ENCODE peak calls at places on chromosomes 2 and 18, in five cellular contexts. H is ovary, E is nephron progenitor cell, N is left ventricle myocardium inferior, F is Caco-2. Z is an unnamed sample.

GRCh38 chr2:120299561-120299960 is 46.4 kb upstream of the INHBB start:
- DNase-seq in E (no peak), N (no peak), F (no peak), H (no peak), Z (no peak)

GRCh38 chr18:22872894-22873537 is 60.1 kb upstream of the RBBP8 start:
- DNase-seq in H (no peak), F (no peak), N (no peak), E (no peak), Z (no peak)

GRCh38 chr18:31241900-31242409 is 76.0 kb upstream of the DSG1 start:
- DNase-seq in N (no peak), H (no peak), F (peak; percentile 77), E (peak; percentile 68), Z (peak; percentile 85)

GRCh38 chr2:201715459-201715858 is 17.0 kb upstream of the MPP4 start:
- DNase-seq in N (no peak), E (no peak), F (peak; percentile 66), H (no peak), Z (no peak)

GRCh38 chr18:13256444-13257305 is 38.1 kb downstream of the LDLRAD4 start:
- DNase-seq in N (no peak), F (no peak), E (no peak), H (no peak), Z (no peak)

GRCh38 chr2:26246818-26247217 is 2.1 kb downstream of the HADHB start:
- DNase-seq in H (no peak), N (peak; percentile 40), E (no peak), F (no peak), Z (no peak)

GRCh38 chr2:9462872-9463697 is 11.3 kb upstream of the IAH1 start:
- DNase-seq in N (no peak), H (no peak), F (no peak), E (no peak), Z (no peak)

GRCh38 chr2:200394045-200394444 is 87.6 kb downstream of the SPATS2L start:
- DNase-seq in E (no peak), H (no peak), F (no peak), N (no peak), Z (no peak)

GRCh38 chr2:13240789-13241487 is 524.2 kb downstream of the TRIB2 start:
- DNase-seq in N (no peak), E (no peak), F (no peak), H (no peak), Z (no peak)

GRCh38 chr18:32424696-32425095 is 46.0 kb downstream of the GAREM1 start:
- DNase-seq in H (peak; percentile 24), E (no peak), N (no peak), F (no peak), Z (no peak)

GRCh38 chr18:63422087-63422861 is at the start of gene VPS4B:
- DNase-seq in E (peak; percentile 99), F (peak; percentile 97), H (peak; percentile 99), N (peak; percentile 100), Z (peak; percentile 100)

GRCh38 chr2:172397136-172397825 is 30.1 kb upstream of the ITGA6 start:
- DNase-seq in N (no peak), F (no peak), H (peak; percentile 20), E (no peak), Z (no peak)

GRCh38 chr18:49691177-49691608 is 122.1 kb downstream of the ACAA2 start:
- DNase-seq in F (no peak), H (no peak), N (no peak), E (no peak), Z (no peak)

GRCh38 chr18:39345321-39345720 is 1779.7 kb upstream of the CELF4 start:
- DNase-seq in H (no peak), E (no peak), N (no peak), F (no peak), Z (no peak)

GRCh38 chr2:144683063-144683740 is 163.3 kb upstream of the ZEB2 start:
- DNase-seq in H (no peak), F (no peak), E (no peak), N (no peak), Z (no peak)

GRCh38 chr2:36670881-36671595 is 25.5 kb upstream of the VIT start:
- DNase-seq in F (no peak), H (no peak), E (no peak), N (no peak), Z (no peak)

GRCh38 chr2:47218066-47218581 is 63.0 kb upstream of the STPG4 start:
- DNase-seq in E (peak; percentile 19), N (no peak), H (no peak), F (no peak), Z (no peak)

GRCh38 chr18:76821356-76821874 is 942 bp upstream of the ZNF236 start:
- DNase-seq in H (no peak), N (no peak), E (no peak), F (no peak), Z (no peak)

GRCh38 chr18:31610841-31611240 is 19.2 kb downstream of the TTR start:
- DNase-seq in F (peak; percentile 58), N (no peak), E (peak; percentile 39), H (no peak), Z (peak; percentile 60)

GRCh38 chr18:62634991-62635630 is 80.2 kb upstream of the PHLPP1 start:
- DNase-seq in E (no peak), H (no peak), N (no peak), F (no peak), Z (no peak)

DNA sequence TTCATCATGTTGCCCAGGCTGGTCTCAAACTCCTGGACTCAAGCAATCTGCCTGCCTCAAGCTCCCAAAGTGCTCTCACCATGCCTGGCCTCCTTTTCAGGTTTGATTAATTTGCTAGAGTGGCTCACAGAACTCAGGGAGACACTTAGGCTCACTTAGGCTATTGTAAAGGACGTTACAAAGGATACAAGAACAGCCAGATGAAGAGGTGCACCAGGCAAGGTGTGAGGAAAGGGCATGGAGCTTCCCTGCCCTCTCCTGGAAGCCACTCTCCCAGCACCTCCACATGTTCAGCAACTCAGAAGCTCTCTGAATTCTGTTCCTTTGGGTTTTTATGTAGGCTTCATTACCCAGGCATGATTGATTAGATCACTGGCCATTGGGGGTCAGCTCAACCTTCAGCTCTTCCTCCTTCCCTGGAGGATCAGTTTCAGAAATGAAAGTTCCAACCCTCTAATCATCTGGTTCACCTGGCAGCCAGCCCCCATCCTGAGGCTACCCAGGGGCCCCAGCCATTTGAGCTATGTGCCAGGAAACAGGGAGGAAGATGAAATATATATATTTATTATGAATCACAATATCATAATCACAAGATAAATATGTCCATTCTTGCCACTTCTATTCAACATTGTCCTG is 78.7 kb upstream of the RGPD5 start:
- DNase-seq in N (no peak), F (peak; percentile 71), E (no peak), H (no peak), Z (no peak)
- TF ChIP-seq CTCF in N (peak; percentile 80), F (peak; percentile 82), E (peak; percentile 16), H (no peak), Z (no peak)

DNA sequence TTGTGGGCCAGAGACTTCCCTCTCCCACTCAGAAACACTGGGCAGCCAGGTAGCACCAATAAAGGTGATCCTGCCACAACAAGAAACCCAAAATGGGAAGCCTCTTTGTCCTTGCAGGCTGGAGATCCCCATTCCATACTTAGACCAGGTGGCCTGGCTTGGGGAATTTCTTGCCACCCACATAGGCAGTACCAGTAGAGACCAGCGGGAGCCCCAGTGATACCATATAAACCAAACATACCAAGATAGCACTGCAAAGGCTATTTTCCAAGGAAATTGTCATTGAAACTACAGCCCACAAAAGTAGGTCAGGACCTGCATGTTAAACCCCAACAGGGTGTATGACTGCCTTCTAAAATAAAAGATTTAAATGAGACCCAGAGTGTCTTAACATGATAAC is 171.6 kb downstream of the DIS3L2 start:
- DNase-seq in H (no peak), N (no peak), E (no peak), F (no peak), Z (no peak)
- TF ChIP-seq CTCF in H (no peak), N (no peak), E (no peak), F (peak; percentile 14), Z (no peak)

GRCh38 chr2:54574860-54575247 is 118.7 kb downstream of the SPTBN1 start:
- DNase-seq in H (no peak), F (no peak), E (no peak), N (no peak), Z (no peak)
- TF ChIP-seq CTCF in H (no peak), F (no peak), E (no peak), N (no peak), Z (no peak)

GRCh38 chr2:221371347-221371746 is 200.8 kb downstream of the EPHA4 start:
- DNase-seq in N (no peak), H (no peak), F (no peak), E (no peak), Z (no peak)

GRCh38 chr2:221370076-221370941 is 201.8 kb downstream of the EPHA4 start:
- DNase-seq in N (no peak), E (no peak), H (no peak), F (no peak), Z (no peak)

GRCh38 chr2:221370942-221371221 is 201.2 kb downstream of the EPHA4 start:
- DNase-seq in N (no peak), H (no peak), F (no peak), E (no peak), Z (no peak)

GRCh38 chr2:221374234-221374633 is 197.9 kb downstream of the EPHA4 start:
- DNase-seq in H (no peak), F (no peak), N (no peak), E (no peak), Z (no peak)

DNA sequence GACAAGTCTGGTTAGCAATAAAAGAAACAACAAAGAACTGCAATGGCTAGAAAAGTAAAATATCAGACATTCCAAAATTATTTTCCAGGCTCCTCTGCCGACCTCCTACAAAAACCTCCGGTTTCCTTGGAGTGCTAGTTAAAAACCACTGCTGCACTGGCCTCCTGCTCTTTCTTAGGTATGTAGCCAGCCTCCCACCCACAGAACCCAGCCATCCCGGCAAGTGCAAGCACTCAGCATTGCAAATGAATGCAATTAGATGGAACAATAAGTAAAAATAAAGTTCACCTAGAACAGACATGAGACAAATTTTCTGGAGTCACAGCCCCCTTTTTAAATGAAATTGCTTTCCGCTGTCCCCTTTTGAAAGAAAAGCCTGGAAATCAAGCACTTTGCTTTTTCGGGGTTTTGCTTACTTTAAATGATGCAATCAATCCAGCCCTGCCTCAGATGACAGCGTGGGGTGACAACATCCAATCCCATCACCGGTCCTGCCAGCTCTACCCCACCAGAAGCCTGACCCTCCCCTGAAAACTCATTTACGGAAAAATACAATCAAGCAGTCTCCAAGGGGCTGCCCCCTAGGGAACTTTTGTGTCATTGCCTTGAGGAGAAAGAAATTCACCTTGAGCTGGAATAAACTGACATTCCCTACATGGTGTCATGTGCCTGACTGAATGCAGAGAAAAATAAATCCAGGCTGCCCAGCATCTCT is 199.8 kb downstream of the EPHA4 start:
- DNase-seq in N (no peak), H (no peak), F (no peak), E (peak; percentile 15), Z (peak; percentile 30)
- TF ChIP-seq CTCF in N (no peak), H (no peak), F (peak; percentile 18), E (peak; percentile 41), Z (no peak)